ENCODE peak calls at places on chromosomes 4 and X, in ten cellular contexts. B, M, G, S, A, E, V, W, T and F are unnamed samples.

GRCh38 chrX:118396113-118396512 is 50.2 kb downstream of the WDR44 start:
- DNase-seq in B (no peak), E (no peak), M (no peak), S (no peak), W (no peak), G (no peak), T (peak; percentile 61), V (no peak), A (no peak), F (no peak)

GRCh38 chr4:127261476-127261875 is 371.3 kb upstream of the INTU start:
- DNase-seq in W (no peak), V (no peak), A (peak; percentile 3), T (peak; percentile 49), B (no peak), G (peak; percentile 13), S (no peak), M (no peak), E (no peak), F (no peak)

GRCh38 chrX:71870337-71871098 is 40.1 kb upstream of the NHSL2 start:
- DNase-seq in T (no peak), M (peak; percentile 20), A (peak; percentile 55), W (no peak), S (peak; percentile 88), V (no peak), E (no peak), G (peak; percentile 10), B (no peak), F (no peak)

GRCh38 chr4:162644346-162644745 is 480.5 kb upstream of the FSTL5 start:
- DNase-seq in V (no peak), M (no peak), A (no peak), E (no peak), S (no peak), T (no peak), G (no peak), B (no peak), W (no peak), F (no peak)

GRCh38 chr4:175536852-175537453 is 275.1 kb downstream of the GPM6A start:
- DNase-seq in W (no peak), T (peak; percentile 74), M (no peak), G (peak; percentile 80), S (no peak), E (no peak), B (no peak), A (peak; percentile 84), V (no peak), F (no peak)

GRCh38 chr4:47145630-47146029 is 114.3 kb downstream of the GABRB1 start:
- DNase-seq in V (peak; percentile 2), T (peak; percentile 78), E (no peak), W (no peak), G (peak; percentile 35), M (peak; percentile 23), B (no peak), S (no peak), A (no peak), F (no peak)

GRCh38 chr4:104394409-104394813 is 100.3 kb downstream of the CXXC4 start:
- DNase-seq in T (no peak), E (no peak), G (no peak), A (no peak), S (peak; percentile 63), M (peak; percentile 45), W (no peak), B (no peak), V (no peak), F (no peak)

GRCh38 chrX:104098151-104098808 is 14.0 kb upstream of the ZCCHC18 start:
- DNase-seq in M (peak; percentile 48), S (peak; percentile 45), A (peak; percentile 66), V (peak; percentile 74), W (no peak), B (no peak), G (peak; percentile 77), T (peak; percentile 79), E (no peak), F (no peak)

GRCh38 chr4:7262134-7262533 is 69.8 kb downstream of the SORCS2 start:
- DNase-seq in E (no peak), S (no peak), V (no peak), G (no peak), W (no peak), M (no peak), B (no peak), T (no peak), A (no peak), F (no peak)

GRCh38 chr4:7263166-7263565 is 70.8 kb downstream of the SORCS2 start:
- DNase-seq in W (no peak), G (no peak), M (no peak), B (no peak), V (no peak), T (no peak), A (peak; percentile 91), E (no peak), S (no peak), F (no peak)

GRCh38 chr4:7259039-7259438 is 66.7 kb downstream of the SORCS2 start:
- DNase-seq in E (no peak), V (no peak), B (no peak), G (no peak), T (no peak), W (no peak), A (no peak), S (no peak), M (no peak), F (no peak)

GRCh38 chr4:7260569-7260968 is 68.2 kb downstream of the SORCS2 start:
- DNase-seq in W (no peak), E (no peak), S (no peak), G (no peak), M (no peak), V (no peak), A (no peak), T (no peak), B (no peak), F (no peak)

GRCh38 chr4:7261174-7261573 is 68.8 kb downstream of the SORCS2 start:
- DNase-seq in B (no peak), M (no peak), S (no peak), W (no peak), T (no peak), G (no peak), A (no peak), V (no peak), E (no peak), F (no peak)
- TF ChIP-seq CTCF in B (no peak), M (no peak), S (no peak), W (no peak), T (no peak), G (no peak), A (no peak), V (no peak), E (no peak), F (no peak)

DNA sequence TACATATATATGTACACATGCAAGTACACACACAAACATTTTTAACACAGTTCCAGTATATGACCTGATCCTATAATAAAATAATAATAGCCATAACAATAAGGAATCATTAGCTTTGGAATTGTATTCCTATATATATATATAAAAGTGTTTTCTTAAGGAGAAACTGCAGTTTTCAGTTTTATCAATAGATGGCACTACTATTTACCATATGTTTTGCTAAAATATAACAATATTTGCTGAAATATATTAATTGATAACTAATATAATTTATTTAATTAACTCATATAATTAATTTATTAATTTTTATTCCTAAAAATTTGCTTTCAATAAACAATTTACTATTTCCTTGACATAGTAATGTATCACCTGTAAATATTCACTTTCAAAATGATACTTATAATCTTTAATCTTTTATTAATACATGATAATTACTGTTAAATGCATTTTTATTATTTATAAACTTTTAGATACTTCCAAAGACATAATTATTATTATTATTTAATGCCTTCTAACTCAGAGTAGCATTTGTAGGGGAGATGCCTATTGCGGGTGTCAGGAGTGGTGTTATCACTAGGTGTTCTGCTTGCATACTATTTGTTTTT is 599.5 kb downstream of the FSTL5 start:
- DNase-seq in V (peak; percentile 17), S (no peak), A (peak; percentile 43), W (no peak), B (no peak), T (peak; percentile 51), E (no peak), M (no peak), G (peak; percentile 16), F (no peak)
- TF ChIP-seq CTCF in V (no peak), S (no peak), A (peak; percentile 31), W (peak; percentile 51), B (no peak), T (no peak), E (no peak), M (peak; percentile 31), G (peak; percentile 14), F (no peak)

GRCh38 chr4:52726821-52727580 is 24.2 kb downstream of the ERVMER34-1 start:
- DNase-seq in G (peak; percentile 29), M (no peak), W (no peak), E (no peak), A (no peak), S (no peak), T (no peak), V (no peak), B (no peak), F (no peak)

GRCh38 chr4:52716364-52717151 is 34.7 kb downstream of the ERVMER34-1 start:
- DNase-seq in A (no peak), S (peak; percentile 34), G (no peak), E (no peak), T (no peak), W (no peak), M (no peak), B (no peak), V (no peak), F (no peak)

GRCh38 chr4:52718123-52718522 is 33.1 kb downstream of the ERVMER34-1 start:
- DNase-seq in T (peak; percentile 45), M (no peak), E (no peak), B (no peak), V (peak; percentile 13), G (peak; percentile 67), W (no peak), S (no peak), A (peak; percentile 50), F (no peak)

DNA sequence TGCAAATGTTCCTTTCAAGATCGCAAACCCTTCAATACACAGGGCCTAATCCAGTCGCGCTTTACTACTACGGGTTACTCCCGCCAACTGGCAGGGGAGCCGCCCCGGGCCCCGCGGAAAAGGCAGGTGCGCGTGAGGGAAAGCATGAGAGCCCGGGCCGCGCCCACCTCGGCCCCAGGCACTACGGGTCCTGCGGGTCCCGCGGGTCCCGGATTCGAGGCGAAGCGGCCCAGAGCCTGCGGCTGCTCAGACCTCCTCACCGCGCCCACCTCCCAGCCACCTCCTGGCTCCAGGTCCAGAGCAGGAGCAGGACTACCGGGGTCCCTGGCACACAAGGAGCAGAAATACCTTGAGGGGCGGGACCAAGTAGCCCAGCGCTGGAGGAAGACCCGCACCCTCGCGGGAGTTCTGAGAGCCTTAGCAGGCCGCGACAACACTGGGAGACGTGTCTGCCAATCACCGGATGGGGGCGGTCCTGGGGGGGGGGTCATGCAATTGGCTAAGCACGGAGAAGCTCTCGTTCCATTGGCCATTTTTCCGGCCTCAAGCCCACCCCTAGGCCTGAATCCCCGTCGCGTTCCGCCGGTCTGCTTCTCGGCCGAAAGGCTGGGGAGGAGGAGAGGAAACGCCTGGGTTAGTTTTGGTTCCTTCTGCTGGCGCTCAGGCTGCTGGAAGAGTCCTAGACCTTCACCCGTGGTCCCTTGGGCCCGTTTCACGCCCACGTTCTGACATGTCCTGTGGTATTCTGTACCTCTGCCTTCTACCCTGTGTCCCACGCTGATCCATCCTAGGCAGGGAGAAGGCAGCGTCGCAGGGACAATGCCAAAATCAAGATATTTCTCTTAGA is 29.0 kb downstream of the ERVMER34-1 start:
- DNase-seq in A (peak; percentile 98), V (peak; percentile 98), B (peak; percentile 98), S (no peak), W (peak; percentile 87), G (peak; percentile 97), T (peak; percentile 98), E (peak; percentile 98), M (peak; percentile 97), F (peak; percentile 61)
- TF ChIP-seq CTCF in A (no peak), V (no peak), B (no peak), S (no peak), W (no peak), G (no peak), T (no peak), E (no peak), M (no peak), F (no peak)

DNA sequence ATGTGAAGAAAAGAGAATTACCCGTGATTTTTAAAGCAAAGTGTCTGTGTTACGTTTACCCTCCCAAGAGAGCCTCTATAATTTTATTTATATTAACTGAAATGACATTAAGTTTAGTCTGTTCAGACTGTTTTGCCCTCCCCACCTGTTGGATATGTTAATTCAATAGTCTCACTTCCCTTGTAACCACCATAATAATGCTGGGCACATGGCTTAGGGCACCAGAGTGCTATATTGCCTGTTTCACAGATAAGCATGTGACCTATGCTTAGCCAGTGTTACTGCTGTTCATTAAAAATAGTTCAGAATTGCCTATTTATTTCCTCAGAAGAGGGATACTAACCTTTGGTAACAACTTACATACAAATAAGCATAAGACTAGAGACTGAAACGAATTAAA is 446.2 kb downstream of the FAT4 start:
- DNase-seq in M (no peak), B (no peak), V (no peak), S (no peak), E (no peak), W (no peak), G (no peak), T (no peak), A (no peak), F (no peak)
- TF ChIP-seq CTCF in M (no peak), B (no peak), V (no peak), S (no peak), E (no peak), W (no peak), G (no peak), T (no peak), A (no peak), F (no peak)